ENCODE peak calls at places on chromosomes 1 and 21, in five cellular contexts. One of them, this sample, is unnamed.

GRCh38 chr1:30423570-30423969 is 299.8 kb downstream of the MATN1 start:
- DNase-seq in cardiac muscle cell: no peak
- DNase-seq in psoas muscle: no peak
- DNase-seq in foreskin keratinocyte: no peak
- DNase-seq in ascending aorta: no peak
- DNase-seq in this sample: peak; percentile 15

GRCh38 chr1:199932462-199932861 is 95.0 kb upstream of the NR5A2 start:
- DNase-seq in cardiac muscle cell: no peak
- DNase-seq in psoas muscle: no peak
- DNase-seq in foreskin keratinocyte: no peak
- DNase-seq in ascending aorta: no peak
- DNase-seq in this sample: no peak

GRCh38 chr1:5992814-5993552 is 758 bp upstream of the NPHP4 start:
- DNase-seq in cardiac muscle cell: no peak
- DNase-seq in psoas muscle: peak; percentile 57
- DNase-seq in foreskin keratinocyte: no peak
- DNase-seq in ascending aorta: no peak
- DNase-seq in this sample: no peak

GRCh38 chr1:8752411-8752810 is 65.0 kb downstream of the RERE start:
- DNase-seq in cardiac muscle cell: no peak
- DNase-seq in psoas muscle: no peak
- DNase-seq in foreskin keratinocyte: no peak
- DNase-seq in ascending aorta: no peak
- DNase-seq in this sample: no peak

GRCh38 chr1:41690331-41690730 is 205.8 kb upstream of the EDN2 start:
- DNase-seq in cardiac muscle cell: no peak
- DNase-seq in psoas muscle: no peak
- DNase-seq in foreskin keratinocyte: no peak
- DNase-seq in ascending aorta: no peak
- DNase-seq in this sample: no peak

GRCh38 chr1:58162952-58163550 is 383.5 kb downstream of the OMA1 start:
- DNase-seq in cardiac muscle cell: peak; percentile 73
- DNase-seq in psoas muscle: peak; percentile 58
- DNase-seq in foreskin keratinocyte: peak; percentile 70
- DNase-seq in ascending aorta: no peak
- DNase-seq in this sample: peak; percentile 49

GRCh38 chr1:153400244-153400643 is 9.4 kb upstream of the S100A8 start:
- DNase-seq in cardiac muscle cell: peak; percentile 6
- DNase-seq in psoas muscle: no peak
- DNase-seq in foreskin keratinocyte: no peak
- DNase-seq in ascending aorta: no peak
- DNase-seq in this sample: no peak

GRCh38 chr1:78340006-78340405 is 150.8 kb upstream of the PTGFR start:
- DNase-seq in cardiac muscle cell: peak; percentile 57
- DNase-seq in psoas muscle: no peak
- DNase-seq in foreskin keratinocyte: peak; percentile 87
- DNase-seq in ascending aorta: no peak
- DNase-seq in this sample: peak; percentile 67

GRCh38 chr1:232302376-232303049 is 327.4 kb downstream of the SIPA1L2 start:
- DNase-seq in cardiac muscle cell: no peak
- DNase-seq in psoas muscle: no peak
- DNase-seq in foreskin keratinocyte: no peak
- DNase-seq in ascending aorta: no peak
- DNase-seq in this sample: no peak

DNA sequence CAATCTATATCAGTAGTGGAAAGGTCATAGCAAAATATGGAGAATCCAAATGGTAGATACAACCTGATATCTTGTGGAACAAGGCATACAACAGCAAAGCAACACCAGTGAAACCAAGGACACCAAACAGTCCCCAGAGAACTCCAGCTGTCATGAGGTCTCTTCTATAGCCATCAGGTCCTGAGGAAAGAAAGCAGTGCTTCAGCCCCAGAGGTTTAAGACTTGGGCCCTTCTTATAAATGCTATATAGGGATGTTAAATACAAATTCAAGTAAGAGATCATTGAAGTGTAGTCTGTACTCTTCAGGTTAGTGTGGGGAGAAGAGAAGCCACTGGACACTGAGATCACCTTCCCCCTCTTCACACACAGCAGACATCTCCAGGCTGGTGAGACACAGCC is 10.1 kb downstream of the FCRL2 start:
- DNase-seq in cardiac muscle cell: no peak
- DNase-seq in psoas muscle: no peak
- DNase-seq in foreskin keratinocyte: no peak
- DNase-seq in ascending aorta: no peak
- DNase-seq in this sample: no peak
- H3K27ac ChIP-seq in cardiac muscle cell: no peak overlapping the region
- H3K27ac ChIP-seq in psoas muscle: no peak overlapping the region
- H3K27ac ChIP-seq in foreskin keratinocyte: no peak overlapping the region
- H3K27ac ChIP-seq in ascending aorta: no peak overlapping the region
- H3K27ac ChIP-seq in this sample: no peak overlapping the region

DNA sequence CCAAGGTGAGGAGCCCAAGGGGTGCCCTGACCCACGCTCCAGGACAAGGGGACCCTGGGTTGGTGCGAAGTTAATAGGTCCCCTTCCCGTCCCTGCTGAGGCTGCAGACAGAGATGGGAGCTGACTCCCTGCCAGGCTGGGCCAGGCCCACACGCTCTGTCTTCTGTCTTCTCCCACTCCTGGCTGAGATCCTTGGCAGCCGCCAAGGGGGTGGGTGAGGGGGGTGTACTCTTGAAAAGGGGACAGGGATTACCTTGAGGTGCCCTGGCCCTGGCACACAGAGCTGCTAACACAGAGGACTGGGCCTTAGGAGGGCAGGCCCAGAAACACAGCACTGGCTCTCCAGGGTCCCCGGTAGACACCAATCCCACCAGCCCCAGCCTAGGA is 11.0 kb upstream of the CTRC start:
- DNase-seq in cardiac muscle cell: no peak
- DNase-seq in psoas muscle: peak; percentile 37
- DNase-seq in foreskin keratinocyte: no peak
- DNase-seq in ascending aorta: no peak
- DNase-seq in this sample: no peak
- H3K4me1 ChIP-seq in cardiac muscle cell: peaks cover 5% of the 10 kb centered on the region
- H3K4me1 ChIP-seq in psoas muscle: no peaks in the 10 kb centered on the region
- H3K4me1 ChIP-seq in foreskin keratinocyte: peaks cover 8% of the 10 kb centered on the region
- H3K4me1 ChIP-seq in ascending aorta: no peaks in the 10 kb centered on the region
- H3K4me1 ChIP-seq in this sample: peaks cover 64% of the 10 kb centered on the region

DNA sequence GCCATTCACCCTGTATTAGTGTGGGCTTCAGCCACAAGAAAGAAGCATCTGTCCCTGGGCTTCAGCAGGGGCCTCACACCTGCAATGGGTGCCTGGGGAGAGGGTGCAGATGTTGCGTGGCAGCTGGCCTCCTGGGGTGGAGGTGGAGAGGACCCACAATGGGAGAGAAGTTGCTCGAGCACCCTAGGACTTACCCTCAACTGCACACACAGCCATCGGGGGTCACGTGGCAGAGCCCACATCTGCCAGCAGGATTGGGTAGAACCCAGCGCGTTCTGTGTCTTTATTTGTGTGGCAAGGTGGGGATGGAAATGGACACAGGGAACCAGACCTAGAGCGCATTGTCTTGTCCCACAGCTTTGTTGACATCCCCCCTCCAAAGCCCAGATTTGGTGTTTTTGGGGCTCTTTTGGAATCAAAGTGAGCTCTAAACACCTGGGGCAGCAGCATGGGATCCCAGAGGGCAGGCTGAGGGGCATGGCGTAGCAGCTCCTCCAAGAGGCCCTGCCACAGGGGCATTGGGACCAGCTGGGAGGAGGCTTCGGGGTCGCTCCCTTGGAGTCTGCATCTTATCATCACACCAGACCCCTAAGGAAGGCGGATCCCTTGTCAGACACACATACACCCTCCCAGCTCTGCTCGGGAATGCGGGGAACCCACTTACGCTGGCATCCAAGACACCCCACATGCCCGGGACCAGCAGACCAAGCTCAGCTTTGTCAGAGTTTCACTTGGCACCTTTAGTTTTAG is 5.1 kb downstream of the ABCG1 start:
- DNase-seq in cardiac muscle cell: no peak
- DNase-seq in psoas muscle: no peak
- DNase-seq in foreskin keratinocyte: no peak
- DNase-seq in ascending aorta: no peak
- DNase-seq in this sample: no peak
- H3K27ac ChIP-seq in cardiac muscle cell: no peak overlapping the region
- H3K27ac ChIP-seq in psoas muscle: no peak overlapping the region
- H3K27ac ChIP-seq in foreskin keratinocyte: no peak overlapping the region
- H3K27ac ChIP-seq in ascending aorta: no peak overlapping the region
- H3K27ac ChIP-seq in this sample: no peak overlapping the region

GRCh38 chr21:21664871-21665270 is 666.7 kb downstream of the NCAM2 start:
- DNase-seq in cardiac muscle cell: peak; percentile 21
- DNase-seq in psoas muscle: no peak
- DNase-seq in foreskin keratinocyte: no peak
- DNase-seq in ascending aorta: no peak
- DNase-seq in this sample: no peak
- H3K4me1 ChIP-seq in cardiac muscle cell: peaks cover 7% of the 10 kb centered on the region
- H3K4me1 ChIP-seq in psoas muscle: no peaks in the 10 kb centered on the region
- H3K4me1 ChIP-seq in foreskin keratinocyte: no peaks in the 10 kb centered on the region
- H3K4me1 ChIP-seq in ascending aorta: no peaks in the 10 kb centered on the region
- H3K4me1 ChIP-seq in this sample: no peaks in the 10 kb centered on the region